ENCODE peak calls at places on chromosome 18, in five cellular contexts. One of them, this sample, is unnamed.
A peak's percentile ranks its signal among the peaks of the same experiment; 100 is the strongest.

GRCh38 chr18:44943201-44943881 is 262.7 kb downstream of the SETBP1 start:
- DNase-seq in neural crest cell: no peak
- DNase-seq in Right ventricle myocardium superior: no peak
- DNase-seq in activated T-helper 1 cell treated with anti-CD3 and anti-CD28 coated beads, Interleukin-12 subunit alpha, Interleukin-12 subunit beta, Interleukin-2, Interleukin-4 antibody, amounts not matched to agents 30 ng/mL and 10 ng/mL and 1 ng/mL, durations not matched to agents 14 hours and 24 hours and 36 hours: no peak
- DNase-seq in stimulated activated naive CD8-positive, alpha-beta T cell treated with anti-CD3 and anti-CD28 coated beads, Interleukin-15, amount 100 ng/mL, for 72 hours: no peak
- DNase-seq in this sample: peak; percentile 96

GRCh38 chr18:59340312-59340711 is 18.8 kb downstream of the LMAN1 start:
- DNase-seq in activated T-helper 1 cell treated with anti-CD3 and anti-CD28 coated beads, Interleukin-12 subunit alpha, Interleukin-12 subunit beta, Interleukin-2, Interleukin-4 antibody, amounts not matched to agents 30 ng/mL and 10 ng/mL and 1 ng/mL, durations not matched to agents 14 hours and 24 hours and 36 hours: no peak
- DNase-seq in neural crest cell: no peak
- DNase-seq in stimulated activated naive CD8-positive, alpha-beta T cell treated with anti-CD3 and anti-CD28 coated beads, Interleukin-15, amount 100 ng/mL, for 72 hours: no peak
- DNase-seq in Right ventricle myocardium superior: no peak
- DNase-seq in this sample: no peak

GRCh38 chr18:42649636-42650035 is 465.8 kb downstream of the RIT2 start:
- DNase-seq in neural crest cell: no peak
- DNase-seq in stimulated activated naive CD8-positive, alpha-beta T cell treated with anti-CD3 and anti-CD28 coated beads, Interleukin-15, amount 100 ng/mL, for 72 hours: no peak
- DNase-seq in activated T-helper 1 cell treated with anti-CD3 and anti-CD28 coated beads, Interleukin-12 subunit alpha, Interleukin-12 subunit beta, Interleukin-2, Interleukin-4 antibody, amounts not matched to agents 30 ng/mL and 10 ng/mL and 1 ng/mL, durations not matched to agents 14 hours and 24 hours and 36 hours: no peak
- DNase-seq in Right ventricle myocardium superior: no peak
- DNase-seq in this sample: peak; percentile 97

GRCh38 chr18:46711444-46711863 is 45.4 kb downstream of the ST8SIA5 start:
- DNase-seq in activated T-helper 1 cell treated with anti-CD3 and anti-CD28 coated beads, Interleukin-12 subunit alpha, Interleukin-12 subunit beta, Interleukin-2, Interleukin-4 antibody, amounts not matched to agents 30 ng/mL and 10 ng/mL and 1 ng/mL, durations not matched to agents 14 hours and 24 hours and 36 hours: no peak
- DNase-seq in Right ventricle myocardium superior: no peak
- DNase-seq in stimulated activated naive CD8-positive, alpha-beta T cell treated with anti-CD3 and anti-CD28 coated beads, Interleukin-15, amount 100 ng/mL, for 72 hours: no peak
- DNase-seq in neural crest cell: no peak
- DNase-seq in this sample: no peak

GRCh38 chr18:3704556-3705162 is 254.7 kb downstream of the TGIF1 start:
- DNase-seq in activated T-helper 1 cell treated with anti-CD3 and anti-CD28 coated beads, Interleukin-12 subunit alpha, Interleukin-12 subunit beta, Interleukin-2, Interleukin-4 antibody, amounts not matched to agents 30 ng/mL and 10 ng/mL and 1 ng/mL, durations not matched to agents 14 hours and 24 hours and 36 hours: no peak
- DNase-seq in stimulated activated naive CD8-positive, alpha-beta T cell treated with anti-CD3 and anti-CD28 coated beads, Interleukin-15, amount 100 ng/mL, for 72 hours: no peak
- DNase-seq in Right ventricle myocardium superior: no peak
- DNase-seq in neural crest cell: no peak
- DNase-seq in this sample: peak; percentile 76

GRCh38 chr18:24195296-24196053 is 56.6 kb downstream of the CABYR start:
- DNase-seq in stimulated activated naive CD8-positive, alpha-beta T cell treated with anti-CD3 and anti-CD28 coated beads, Interleukin-15, amount 100 ng/mL, for 72 hours: no peak
- DNase-seq in Right ventricle myocardium superior: no peak
- DNase-seq in neural crest cell: no peak
- DNase-seq in activated T-helper 1 cell treated with anti-CD3 and anti-CD28 coated beads, Interleukin-12 subunit alpha, Interleukin-12 subunit beta, Interleukin-2, Interleukin-4 antibody, amounts not matched to agents 30 ng/mL and 10 ng/mL and 1 ng/mL, durations not matched to agents 14 hours and 24 hours and 36 hours: no peak
- DNase-seq in this sample: no peak

GRCh38 chr18:3603460-3604259 is 153.7 kb downstream of the TGIF1 start:
- DNase-seq in activated T-helper 1 cell treated with anti-CD3 and anti-CD28 coated beads, Interleukin-12 subunit alpha, Interleukin-12 subunit beta, Interleukin-2, Interleukin-4 antibody, amounts not matched to agents 30 ng/mL and 10 ng/mL and 1 ng/mL, durations not matched to agents 14 hours and 24 hours and 36 hours: no peak
- DNase-seq in neural crest cell: no peak
- DNase-seq in Right ventricle myocardium superior: no peak
- DNase-seq in stimulated activated naive CD8-positive, alpha-beta T cell treated with anti-CD3 and anti-CD28 coated beads, Interleukin-15, amount 100 ng/mL, for 72 hours: peak; percentile 54
- DNase-seq in this sample: peak; percentile 96

GRCh38 chr18:79856119-79857080 is 58.7 kb downstream of the KCNG2 start:
- DNase-seq in neural crest cell: peak; percentile 9
- DNase-seq in Right ventricle myocardium superior: no peak
- DNase-seq in stimulated activated naive CD8-positive, alpha-beta T cell treated with anti-CD3 and anti-CD28 coated beads, Interleukin-15, amount 100 ng/mL, for 72 hours: peak; percentile 18
- DNase-seq in activated T-helper 1 cell treated with anti-CD3 and anti-CD28 coated beads, Interleukin-12 subunit alpha, Interleukin-12 subunit beta, Interleukin-2, Interleukin-4 antibody, amounts not matched to agents 30 ng/mL and 10 ng/mL and 1 ng/mL, durations not matched to agents 14 hours and 24 hours and 36 hours: no peak
- DNase-seq in this sample: peak; percentile 15

GRCh38 chr18:54946149-54946581 is 13.1 kb downstream of the CCDC68 start:
- DNase-seq in activated T-helper 1 cell treated with anti-CD3 and anti-CD28 coated beads, Interleukin-12 subunit alpha, Interleukin-12 subunit beta, Interleukin-2, Interleukin-4 antibody, amounts not matched to agents 30 ng/mL and 10 ng/mL and 1 ng/mL, durations not matched to agents 14 hours and 24 hours and 36 hours: peak; percentile 7
- DNase-seq in Right ventricle myocardium superior: peak; percentile 44
- DNase-seq in neural crest cell: no peak
- DNase-seq in stimulated activated naive CD8-positive, alpha-beta T cell treated with anti-CD3 and anti-CD28 coated beads, Interleukin-15, amount 100 ng/mL, for 72 hours: no peak
- DNase-seq in this sample: no peak

GRCh38 chr18:73168171-73168570 is 300.4 kb upstream of the NETO1 start:
- DNase-seq in neural crest cell: no peak
- DNase-seq in activated T-helper 1 cell treated with anti-CD3 and anti-CD28 coated beads, Interleukin-12 subunit alpha, Interleukin-12 subunit beta, Interleukin-2, Interleukin-4 antibody, amounts not matched to agents 30 ng/mL and 10 ng/mL and 1 ng/mL, durations not matched to agents 14 hours and 24 hours and 36 hours: no peak
- DNase-seq in Right ventricle myocardium superior: no peak
- DNase-seq in stimulated activated naive CD8-positive, alpha-beta T cell treated with anti-CD3 and anti-CD28 coated beads, Interleukin-15, amount 100 ng/mL, for 72 hours: no peak
- DNase-seq in this sample: peak; percentile 1

GRCh38 chr18:55247032-55247431 is 287.8 kb upstream of the CCDC68 start:
- DNase-seq in stimulated activated naive CD8-positive, alpha-beta T cell treated with anti-CD3 and anti-CD28 coated beads, Interleukin-15, amount 100 ng/mL, for 72 hours: no peak
- DNase-seq in Right ventricle myocardium superior: no peak
- DNase-seq in neural crest cell: no peak
- DNase-seq in activated T-helper 1 cell treated with anti-CD3 and anti-CD28 coated beads, Interleukin-12 subunit alpha, Interleukin-12 subunit beta, Interleukin-2, Interleukin-4 antibody, amounts not matched to agents 30 ng/mL and 10 ng/mL and 1 ng/mL, durations not matched to agents 14 hours and 24 hours and 36 hours: no peak
- DNase-seq in this sample: peak; percentile 48

GRCh38 chr18:68262697-68263293 is 452.1 kb downstream of the TMX3 start:
- DNase-seq in Right ventricle myocardium superior: no peak
- DNase-seq in activated T-helper 1 cell treated with anti-CD3 and anti-CD28 coated beads, Interleukin-12 subunit alpha, Interleukin-12 subunit beta, Interleukin-2, Interleukin-4 antibody, amounts not matched to agents 30 ng/mL and 10 ng/mL and 1 ng/mL, durations not matched to agents 14 hours and 24 hours and 36 hours: no peak
- DNase-seq in stimulated activated naive CD8-positive, alpha-beta T cell treated with anti-CD3 and anti-CD28 coated beads, Interleukin-15, amount 100 ng/mL, for 72 hours: no peak
- DNase-seq in neural crest cell: no peak
- DNase-seq in this sample: peak; percentile 64